ENCODE peak calls at places on chromosome 6, in six cellular contexts. K is stimulated activated CD8-positive, alpha-beta memory T cell treated with anti-CD3 and anti-CD28 coated beads, Interleukin-2, amount 100 ng/mL, for 1 hour; G is fibroblast of pulmonary artery; F is stimulated activated CD4-positive, alpha-beta T cell treated with anti-CD3 and anti-CD28 coated beads, Interleukin-2, amount 100 ng/mL, for 24 hours; X is RPMI8226; U is memory B cell. W is an unnamed sample.

GRCh38 chr6:114058435-114058834 is 87.5 kb upstream of the HDAC2 start:
- DNase-seq in K (no peak), G (no peak), F (no peak), X (no peak), U (no peak), W (no peak)

GRCh38 chr6:126804255-126805064 is 314.0 kb upstream of the RSPO3 start:
- DNase-seq in K (no peak), G (peak; percentile 74), F (no peak), X (peak; percentile 38), U (no peak), W (no peak)

GRCh38 chr6:42316390-42316970 is 98.8 kb upstream of the MRPS10 start:
- DNase-seq in K (no peak), G (peak; percentile 72), F (no peak), X (no peak), U (no peak), W (peak; percentile 14)

GRCh38 chr6:101085327-101085726 is 204.2 kb upstream of the ASCC3 start:
- DNase-seq in K (no peak), G (peak; percentile 52), F (no peak), X (no peak), U (no peak), W (no peak)

GRCh38 chr6:145148392-145149175 is 586.7 kb downstream of the EPM2A start:
- DNase-seq in K (no peak), G (peak; percentile 29), F (no peak), X (peak; percentile 40), U (no peak), W (no peak)

GRCh38 chr6:18823782-18824386 is 436.7 kb downstream of the RNF144B start:
- DNase-seq in K (no peak), G (peak; percentile 26), F (peak; percentile 18), X (peak; percentile 85), U (no peak), W (no peak)

GRCh38 chr6:14066782-14067406 is 50.7 kb upstream of the CD83 start:
- DNase-seq in K (no peak), G (peak; percentile 85), F (no peak), X (peak; percentile 77), U (no peak), W (no peak)

GRCh38 chr6:118152524-118152923 is 245.5 kb downstream of the SLC35F1 start:
- DNase-seq in K (no peak), G (no peak), F (no peak), X (no peak), U (no peak), W (no peak)

GRCh38 chr6:2891768-2892170 is 11.3 kb downstream of the SERPINB9 start:
- DNase-seq in K (no peak), G (no peak), F (peak; percentile 72), X (no peak), U (peak; percentile 67), W (peak; percentile 56)

GRCh38 chr6:113570651-113571050 is 286.5 kb upstream of the MARCKS start:
- DNase-seq in K (no peak), G (no peak), F (no peak), X (no peak), U (no peak), W (no peak)

GRCh38 chr6:126210398-126211075 is 129.4 kb upstream of the CENPW start:
- DNase-seq in K (no peak), G (peak; percentile 6), F (no peak), X (no peak), U (no peak), W (no peak)

GRCh38 chr6:7338031-7338430 is 25.0 kb upstream of the SSR1 start:
- DNase-seq in K (no peak), G (no peak), F (no peak), X (no peak), U (no peak), W (no peak)